ENCODE peak calls at places on chromosomes 12 and 14, in seven cellular contexts. V is GDM1; K is stimulated activated CD8-positive, alpha-beta memory T cell treated with anti-CD3 and anti-CD28 coated beads, Interleukin-2, amount 100 ng/mL, for 1 hour; G is CD4-positive, CD25-positive, alpha-beta regulatory T cell; P is AG04450; U is left cardiac atrium; H is T47D. J is an unnamed sample.

GRCh38 chr14:94919896-94920295 is 150.0 kb upstream of the GSC start:
- DNase-seq in K (no peak), V (no peak), H (no peak), U (no peak), G (no peak), P (no peak), J (no peak)

GRCh38 chr12:124474709-124475108 is 92.7 kb downstream of the NCOR2 start:
- DNase-seq in G (no peak), P (no peak), K (no peak), V (no peak), U (no peak), H (no peak), J (no peak)

GRCh38 chr12:86186449-86186848 is 69.7 kb downstream of the MGAT4C start:
- DNase-seq in V (no peak), H (peak; percentile 42), G (no peak), U (no peak), K (no peak), P (no peak), J (no peak)

GRCh38 chr12:11707535-11707934 is 58.1 kb downstream of the ETV6 start:
- DNase-seq in K (no peak), H (no peak), V (no peak), U (peak; percentile 43), P (no peak), G (no peak), J (no peak)

GRCh38 chr12:49515266-49515665 is 23.6 kb upstream of the KCNH3 start:
- DNase-seq in P (peak; percentile 65), H (no peak), U (no peak), V (no peak), G (no peak), K (no peak), J (no peak)

GRCh38 chr14:91418387-91419043 is 895 bp upstream of the CCDC88C start:
- DNase-seq in K (peak; percentile 69), V (peak; percentile 63), H (peak; percentile 83), U (peak; percentile 71), G (peak; percentile 68), P (no peak), J (peak; percentile 90)

GRCh38 chr12:104121001-104121400 is 17.0 kb downstream of the NFYB start:
- DNase-seq in P (peak; percentile 29), V (no peak), U (no peak), K (no peak), G (no peak), H (no peak), J (no peak)

GRCh38 chr14:71538949-71539659 is 393.1 kb upstream of the RGS6 start:
- DNase-seq in V (no peak), K (no peak), G (no peak), U (no peak), H (no peak), P (no peak), J (no peak)

GRCh38 chr12:67666605-67667004 is 18.1 kb downstream of the DYRK2 start:
- DNase-seq in U (no peak), V (no peak), P (no peak), H (no peak), K (no peak), G (no peak), J (no peak)

GRCh38 chr14:24162083-24162482 is 1.0 kb downstream of the IRF9 start:
- DNase-seq in U (no peak), G (no peak), V (no peak), K (no peak), H (no peak), P (no peak), J (no peak)

GRCh38 chr14:68268197-68268596 is 448.6 kb downstream of the RAD51B start:
- DNase-seq in U (no peak), V (no peak), K (no peak), P (no peak), H (no peak), G (no peak), J (no peak)

GRCh38 chr12:83823386-83824045 is 1089.1 kb downstream of the SLC6A15 start:
- DNase-seq in U (no peak), V (peak; percentile 64), P (no peak), G (no peak), K (no peak), H (peak; percentile 73), J (peak; percentile 89)

GRCh38 chr12:51482808-51483532 is 58.3 kb downstream of the SLC4A8 start:
- DNase-seq in V (no peak), K (no peak), G (no peak), H (no peak), U (no peak), P (no peak), J (no peak)

GRCh38 chr12:82132390-82132789 is 225.8 kb downstream of the CCDC59 start:
- DNase-seq in V (no peak), K (no peak), H (no peak), P (no peak), U (no peak), G (no peak), J (no peak)

GRCh38 chr12:114916124-114916523 is 232.1 kb upstream of the TBX3 start:
- DNase-seq in U (no peak), P (no peak), V (no peak), H (no peak), K (no peak), G (no peak), J (no peak)

GRCh38 chr12:54588110-54588831 is at the start of gene PPP1R1A:
- DNase-seq in K (no peak), V (no peak), H (no peak), P (no peak), U (peak; percentile 37), G (no peak), J (peak; percentile 87)

GRCh38 chr14:58826845-58827686 is 189.3 kb downstream of the DACT1 start:
- DNase-seq in G (no peak), V (no peak), U (no peak), P (no peak), K (no peak), H (peak; percentile 39), J (no peak)

GRCh38 chr14:28361486-28361885 is 405.1 kb upstream of the FOXG1 start:
- DNase-seq in V (no peak), P (no peak), K (no peak), U (no peak), H (no peak), G (no peak), J (no peak)

GRCh38 chr12:69291278-69291593 is 51.9 kb downstream of the CPSF6 start:
- DNase-seq in G (no peak), V (no peak), P (no peak), U (no peak), K (no peak), H (no peak), J (no peak)

GRCh38 chr14:23056956-23057756 is at the start of gene CDH24:
- DNase-seq in K (no peak), P (no peak), U (peak; percentile 80), V (no peak), G (peak; percentile 67), H (peak; percentile 81), J (peak; percentile 87)

GRCh38 chr14:100144996-100145646 is 14.3 kb downstream of the DEGS2 start:
- DNase-seq in H (no peak), G (no peak), K (no peak), U (peak; percentile 59), P (no peak), V (no peak), J (no peak)

GRCh38 chr14:34052658-34053014 is 101.8 kb upstream of the EGLN3 start:
- DNase-seq in P (no peak), K (no peak), U (no peak), V (no peak), H (peak; percentile 52), G (no peak), J (no peak)

GRCh38 chr12:109731806-109732205 is 18.2 kb downstream of the FAM222A start:
- DNase-seq in K (no peak), V (no peak), G (no peak), P (no peak), U (peak; percentile 1), H (no peak), J (peak; percentile 45)

GRCh38 chr12:45669093-45669492 is 60.4 kb upstream of the ARID2 start:
- DNase-seq in G (no peak), V (no peak), P (no peak), H (no peak), U (no peak), K (no peak), J (no peak)

GRCh38 chr14:92577321-92577742 is 63.8 kb downstream of the RIN3 start:
- DNase-seq in K (no peak), V (no peak), G (no peak), H (no peak), P (no peak), U (no peak), J (no peak)

GRCh38 chr14:97251423-97252155 is 454.4 kb downstream of the VRK1 start:
- DNase-seq in V (peak; percentile 33), K (no peak), P (no peak), H (no peak), U (no peak), G (no peak), J (no peak)

J was measured in ecto neural progenitor cell.